ENCODE peak calls at places on chromosome 21, in four cellular contexts. G is A549, U is K562, W is HepG2. B is an unnamed sample.

GRCh38 chr21:42120056-42120903 is 49.2 kb downstream of the UMODL1 start:
- DNase-seq in G (no peak), U (no peak), W (peak), B (no peak)

GRCh38 chr21:28663111-28663693 is 329.5 kb downstream of the LTN1 start:
- DNase-seq in G (no peak), U (no peak), W (no peak), B (no peak)

GRCh38 chr21:34336756-34337391 is 26.9 kb upstream of the KCNE2 start:
- DNase-seq in G (no peak), U (no peak), W (no peak), B (no peak)

GRCh38 chr21:16402752-16403151 is 673.0 kb downstream of the USP25 start:
- DNase-seq in G (no peak), U (no peak), W (no peak), B (no peak)

GRCh38 chr21:25281134-25281533 is 326.1 kb downstream of the MRPL39 start:
- DNase-seq in G (no peak), U (no peak), W (no peak), B (no peak)

GRCh38 chr21:35340273-35340672 is 291.2 kb upstream of the RUNX1 start:
- DNase-seq in G (no peak), U (no peak), W (peak), B (no peak)

GRCh38 chr21:17441370-17441769 is 71.5 kb upstream of the CXADR start:
- DNase-seq in G (peak), U (no peak), W (peak), B (no peak)

GRCh38 chr21:35556536-35556935 is 503.8 kb downstream of the SETD4 start:
- DNase-seq in G (no peak), U (no peak), W (no peak), B (no peak)

GRCh38 chr21:37687001-37687400 is 229.3 kb downstream of the KCNJ6 start:
- DNase-seq in G (no peak), U (no peak), W (no peak), B (no peak)

GRCh38 chr21:25999935-26000582 is 170.5 kb downstream of the APP start:
- DNase-seq in G (no peak), U (no peak), W (no peak), B (no peak)

GRCh38 chr21:41901099-41901498 is 22.0 kb upstream of the PRDM15 start:
- DNase-seq in G (no peak), U (no peak), W (no peak), B (no peak)

GRCh38 chr21:34365794-34366193 is 2.0 kb downstream of the KCNE2 start:
- DNase-seq in G (no peak), U (no peak), W (peak), B (no peak)

GRCh38 chr21:37710555-37711293 is 205.5 kb downstream of the KCNJ6 start:
- DNase-seq in G (no peak), U (no peak), W (peak), B (no peak)

GRCh38 chr21:28776251-28776650 is 216.4 kb downstream of the LTN1 start:
- DNase-seq in G (no peak), U (no peak), W (no peak), B (no peak)

GRCh38 chr21:20997633-20998455 is at the start of gene NCAM2:
- DNase-seq in G (peak), U (peak), W (peak), B (peak)

GRCh38 chr21:34803792-34804440 is 135.1 kb downstream of the CLIC6 start:
- DNase-seq in G (no peak), U (no peak), W (no peak), B (no peak)

GRCh38 chr21:38303300-38303699 is 46.5 kb downstream of the KCNJ15 start:
- DNase-seq in G (peak), U (no peak), W (no peak), B (no peak)

GRCh38 chr21:15445327-15445726 is 284.5 kb upstream of the USP25 start:
- DNase-seq in G (no peak), U (no peak), W (no peak), B (peak)

DNA sequence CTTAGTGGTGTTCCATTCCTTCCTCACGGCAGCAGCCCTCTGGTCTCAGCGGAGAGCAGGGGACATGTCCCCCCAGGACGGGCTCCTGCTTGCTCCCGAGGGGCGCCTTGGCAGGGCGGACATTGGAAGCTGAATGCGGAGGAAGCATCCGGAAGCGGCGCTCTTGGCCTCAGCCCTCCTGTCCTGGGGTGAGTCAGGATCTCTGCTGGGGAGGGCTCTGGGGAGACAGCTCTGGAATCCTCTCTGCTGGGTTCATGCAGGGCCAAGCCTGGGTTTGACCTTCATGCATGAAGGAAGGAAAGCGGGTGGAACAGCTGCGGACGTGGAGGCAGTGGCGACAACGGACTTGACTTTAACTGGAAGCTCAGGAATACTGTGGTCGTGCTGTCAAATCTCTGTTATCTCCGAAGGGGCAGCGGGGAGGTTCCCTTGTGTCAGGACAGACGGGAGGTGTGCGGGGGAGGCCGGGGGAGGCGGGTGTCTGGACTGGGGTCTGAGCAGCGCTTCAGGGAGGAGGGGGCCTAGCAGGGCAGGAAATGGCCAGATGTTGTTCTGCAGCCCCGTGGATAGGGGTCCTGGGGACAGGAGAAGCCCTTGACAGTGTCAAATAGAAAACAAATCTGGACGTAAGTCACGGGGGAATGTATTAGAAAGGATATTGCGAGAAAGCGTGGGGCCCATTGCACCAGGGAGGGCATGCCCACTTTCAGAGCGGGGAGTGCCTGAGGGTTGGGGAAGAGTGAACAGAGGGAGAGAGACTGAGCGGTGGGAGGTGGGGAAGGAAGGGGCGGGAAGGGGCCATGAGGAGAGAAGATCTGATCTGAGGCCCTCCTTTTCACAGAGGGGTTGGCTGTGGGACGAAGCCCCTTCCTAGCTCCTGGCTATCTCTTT is 26.6 kb downstream of the CRYAA start:
- DNase-seq in G (no peak), U (no peak), W (no peak), B (peak)
- TF ChIP-seq HMGXB4 in G (no peak), U (no peak), W (no peak), B (no peak)

GRCh38 chr21:45767071-45768006 is 123.8 kb downstream of the PCBP3 start:
- DNase-seq in G (no peak), U (no peak), W (no peak), B (no peak)

GRCh38 chr21:45765375-45765774 is 121.8 kb downstream of the PCBP3 start:
- DNase-seq in G (no peak), U (no peak), W (no peak), B (no peak)

GRCh38 chr21:45766501-45766900 is 123.0 kb downstream of the PCBP3 start:
- DNase-seq in G (no peak), U (no peak), W (no peak), B (no peak)

GRCh38 chr21:45764792-45765191 is 121.3 kb downstream of the PCBP3 start:
- DNase-seq in G (no peak), U (no peak), W (no peak), B (no peak)

DNA sequence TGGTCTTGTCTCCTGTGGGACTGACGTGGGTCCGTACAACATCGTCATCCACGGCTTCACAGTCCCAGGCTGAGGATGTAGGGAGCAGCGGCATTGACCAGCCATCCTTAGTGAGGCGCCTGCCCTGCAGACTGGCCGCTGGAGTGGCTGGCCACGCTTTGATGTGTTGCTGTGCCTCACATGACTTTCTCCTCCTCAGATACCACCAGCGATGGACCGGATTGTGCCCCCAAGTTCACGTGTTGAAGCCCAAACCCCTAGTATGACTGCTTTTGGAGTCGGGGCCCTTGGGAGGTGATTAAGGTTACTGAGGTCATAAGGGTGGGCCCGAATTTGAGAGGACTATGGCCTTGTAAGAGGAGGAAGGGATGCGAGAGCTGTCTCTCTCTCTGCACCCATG is 122.5 kb downstream of the PCBP3 start:
- DNase-seq in G (no peak), U (no peak), W (no peak), B (no peak)
- TF ChIP-seq HMGXB4 in G (no peak), U (no peak), W (no peak), B (no peak)

DNA sequence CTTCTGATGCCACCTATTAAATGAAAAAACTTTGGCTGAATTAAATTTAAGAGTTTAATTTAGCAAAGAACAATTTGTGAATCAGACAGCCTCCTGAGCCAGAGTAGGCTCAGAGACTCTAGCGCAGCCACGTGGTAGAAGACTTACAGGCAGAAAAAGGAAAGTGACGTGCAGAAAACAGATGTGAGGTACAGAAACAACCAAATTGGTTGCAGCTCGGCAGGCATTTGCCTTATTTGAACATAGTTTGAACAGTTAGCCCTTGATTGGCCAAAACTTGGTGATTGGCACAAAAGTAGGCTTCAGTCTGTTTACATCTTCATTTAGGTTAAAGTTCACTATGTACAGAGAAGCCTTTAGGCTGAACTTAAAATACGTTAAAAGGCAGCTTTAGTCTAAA is 22.9 kb downstream of the TCP10L start:
- DNase-seq in G (no peak), U (no peak), W (no peak), B (peak)
- TF ChIP-seq HMGXB4 in G (no peak), U (no peak), W (no peak), B (no peak)

DNA sequence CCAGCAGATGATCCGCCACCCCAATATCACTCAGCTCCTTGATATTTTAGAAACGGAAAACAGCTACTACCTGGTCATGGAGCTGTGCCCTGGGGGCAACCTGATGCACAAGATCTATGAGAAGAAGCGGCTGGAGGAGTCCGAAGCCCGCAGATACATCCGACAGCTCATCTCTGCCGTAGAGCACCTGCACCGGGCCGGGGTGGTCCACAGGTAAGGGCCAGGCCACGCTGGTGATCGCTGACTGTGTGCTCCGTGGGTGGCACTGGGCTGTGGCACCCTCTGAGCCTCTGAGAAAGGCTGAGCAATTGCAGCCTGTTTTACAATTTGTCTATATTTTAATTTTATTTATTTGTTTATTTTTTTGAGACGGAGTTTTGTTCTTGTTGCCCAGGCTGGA is 51.7 kb downstream of the HUNK start:
- DNase-seq in G (no peak), U (no peak), W (no peak), B (no peak)
- TF ChIP-seq HMGXB4 in G (no peak), U (no peak), W (no peak), B (no peak)

B was measured in WTC11.